ENCODE peak calls at places on chromosomes 13 and 19, in five cellular contexts. One of them, this sample, is unnamed.

GRCh38 chr13:102877285-102877684 is 31.5 kb downstream of the ERCC5 start:
- DNase-seq in MM.1S: no peak
- DNase-seq in HepG2: peak
- DNase-seq in mammary epithelial cell: peak
- DNase-seq in PC-9: no peak
- DNase-seq in this sample: no peak

GRCh38 chr13:41675306-41675705 is 218.0 kb downstream of the RGCC start:
- DNase-seq in MM.1S: no peak
- DNase-seq in HepG2: no peak
- DNase-seq in mammary epithelial cell: no peak
- DNase-seq in PC-9: no peak
- DNase-seq in this sample: no peak

GRCh38 chr13:111486801-111487200 is 166.4 kb downstream of the TEX29 start:
- DNase-seq in MM.1S: no peak
- DNase-seq in HepG2: no peak
- DNase-seq in mammary epithelial cell: no peak
- DNase-seq in PC-9: no peak
- DNase-seq in this sample: no peak

GRCh38 chr13:110363009-110363408 is 55.9 kb downstream of the COL4A2 start:
- DNase-seq in MM.1S: no peak
- DNase-seq in HepG2: no peak
- DNase-seq in mammary epithelial cell: no peak
- DNase-seq in PC-9: no peak
- DNase-seq in this sample: no peak

GRCh38 chr19:55251296-55252081 is 7.3 kb downstream of the PPP6R1 start:
- DNase-seq in MM.1S: no peak
- DNase-seq in HepG2: no peak
- DNase-seq in mammary epithelial cell: no peak
- DNase-seq in PC-9: peak
- DNase-seq in this sample: no peak

GRCh38 chr19:23377276-23377675 is 18.0 kb downstream of the ZNF91 start:
- DNase-seq in MM.1S: no peak
- DNase-seq in HepG2: no peak
- DNase-seq in mammary epithelial cell: no peak
- DNase-seq in PC-9: no peak
- DNase-seq in this sample: no peak

GRCh38 chr19:5547881-5548280 is 19.9 kb downstream of the TINCR start:
- DNase-seq in MM.1S: peak
- DNase-seq in HepG2: peak
- DNase-seq in mammary epithelial cell: peak
- DNase-seq in PC-9: peak
- DNase-seq in this sample: no peak

GRCh38 chr19:49188626-49189200 is 31.1 kb downstream of the TRPM4 start:
- DNase-seq in MM.1S: no peak
- DNase-seq in HepG2: no peak
- DNase-seq in mammary epithelial cell: no peak
- DNase-seq in PC-9: peak
- DNase-seq in this sample: no peak

GRCh38 chr19:50569023-50569697 is 925 bp upstream of the LRRC4B start:
- DNase-seq in MM.1S: no peak
- DNase-seq in HepG2: no peak
- DNase-seq in mammary epithelial cell: no peak
- DNase-seq in PC-9: no peak
- DNase-seq in this sample: no peak

GRCh38 chr13:47826481-47826880 is 174.6 kb downstream of the SUCLA2 start:
- DNase-seq in MM.1S: no peak
- DNase-seq in HepG2: no peak
- DNase-seq in mammary epithelial cell: no peak
- DNase-seq in PC-9: no peak
- DNase-seq in this sample: no peak

GRCh38 chr19:53912653-53913052 is 3.6 kb downstream of the CACNG7 start:
- DNase-seq in MM.1S: no peak
- DNase-seq in HepG2: no peak
- DNase-seq in mammary epithelial cell: no peak
- DNase-seq in PC-9: no peak
- DNase-seq in this sample: no peak

GRCh38 chr19:378706-379105 is 30.2 kb downstream of the C2CD4C start:
- DNase-seq in MM.1S: no peak
- DNase-seq in HepG2: no peak
- DNase-seq in mammary epithelial cell: no peak
- DNase-seq in PC-9: no peak
- DNase-seq in this sample: no peak

GRCh38 chr19:49951806-49952474 is 9.0 kb downstream of the SIGLEC11 start:
- DNase-seq in MM.1S: no peak
- DNase-seq in HepG2: no peak
- DNase-seq in mammary epithelial cell: no peak
- DNase-seq in PC-9: no peak
- DNase-seq in this sample: no peak

GRCh38 chr13:27022571-27023311 is 148.9 kb downstream of the USP12 start:
- DNase-seq in MM.1S: no peak
- DNase-seq in HepG2: peak
- DNase-seq in mammary epithelial cell: peak
- DNase-seq in PC-9: peak
- DNase-seq in this sample: no peak

GRCh38 chr13:37138169-37138568 is 32.7 kb upstream of the CSNK1A1L start:
- DNase-seq in MM.1S: no peak
- DNase-seq in HepG2: peak
- DNase-seq in mammary epithelial cell: peak
- DNase-seq in PC-9: no peak
- DNase-seq in this sample: no peak

GRCh38 chr19:57583104-57583520 is 833 bp upstream of the ZIK1 start:
- DNase-seq in MM.1S: no peak
- DNase-seq in HepG2: no peak
- DNase-seq in mammary epithelial cell: no peak
- DNase-seq in PC-9: no peak
- DNase-seq in this sample: no peak

GRCh38 chr13:25067054-25067453 is 28.9 kb upstream of the PABPC3 start:
- DNase-seq in MM.1S: no peak
- DNase-seq in HepG2: no peak
- DNase-seq in mammary epithelial cell: no peak
- DNase-seq in PC-9: no peak
- DNase-seq in this sample: no peak

GRCh38 chr19:8561071-8561764 is 16.0 kb downstream of the MYO1F start:
- DNase-seq in MM.1S: no peak
- DNase-seq in HepG2: no peak
- DNase-seq in mammary epithelial cell: no peak
- DNase-seq in PC-9: no peak
- DNase-seq in this sample: no peak

GRCh38 chr13:100734194-100734720 is 59.7 kb upstream of the TMTC4 start:
- DNase-seq in MM.1S: no peak
- DNase-seq in HepG2: peak
- DNase-seq in mammary epithelial cell: no peak
- DNase-seq in PC-9: peak
- DNase-seq in this sample: no peak

GRCh38 chr19:13952154-13953020 is at the start of gene DCAF15:
- DNase-seq in MM.1S: peak
- DNase-seq in HepG2: peak
- DNase-seq in mammary epithelial cell: peak
- DNase-seq in PC-9: peak
- DNase-seq in this sample: peak

GRCh38 chr13:97339989-97340361 is 94.0 kb upstream of the RAP2A start:
- DNase-seq in MM.1S: no peak
- DNase-seq in HepG2: no peak
- DNase-seq in mammary epithelial cell: no peak
- DNase-seq in PC-9: no peak
- DNase-seq in this sample: no peak

GRCh38 chr13:97337985-97338384 is 96.0 kb upstream of the RAP2A start:
- DNase-seq in MM.1S: no peak
- DNase-seq in HepG2: no peak
- DNase-seq in mammary epithelial cell: no peak
- DNase-seq in PC-9: no peak
- DNase-seq in this sample: no peak

GRCh38 chr13:97338571-97338970 is 95.4 kb upstream of the RAP2A start:
- DNase-seq in MM.1S: no peak
- DNase-seq in HepG2: no peak
- DNase-seq in mammary epithelial cell: no peak
- DNase-seq in PC-9: no peak
- DNase-seq in this sample: no peak

GRCh38 chr13:97340399-97340798 is 93.6 kb upstream of the RAP2A start:
- DNase-seq in MM.1S: no peak
- DNase-seq in HepG2: no peak
- DNase-seq in mammary epithelial cell: no peak
- DNase-seq in PC-9: no peak
- DNase-seq in this sample: no peak

GRCh38 chr13:97339019-97339988 is 94.7 kb upstream of the RAP2A start:
- DNase-seq in MM.1S: no peak
- DNase-seq in HepG2: no peak
- DNase-seq in mammary epithelial cell: peak
- DNase-seq in PC-9: no peak
- DNase-seq in this sample: no peak
- H3K27ac ChIP-seq in MM.1S: no peak
- H3K27ac ChIP-seq in HepG2: no peak
- H3K27ac ChIP-seq in mammary epithelial cell: no peak
- H3K27ac ChIP-seq in PC-9: no peak
- H3K27ac ChIP-seq in this sample: no peak

GRCh38 chr19:15538774-15539173 is 30.4 kb downstream of the CYP4F22 start:
- DNase-seq in MM.1S: peak
- DNase-seq in HepG2: no peak
- DNase-seq in mammary epithelial cell: no peak
- DNase-seq in PC-9: no peak
- DNase-seq in this sample: no peak
- TF ChIP-seq EZH2 in MM.1S: no peak
- TF ChIP-seq EZH2 in HepG2: no peak
- TF ChIP-seq EZH2 in mammary epithelial cell: no peak
- TF ChIP-seq EZH2 in PC-9: no peak
- TF ChIP-seq EZH2 in this sample: no peak

DNA sequence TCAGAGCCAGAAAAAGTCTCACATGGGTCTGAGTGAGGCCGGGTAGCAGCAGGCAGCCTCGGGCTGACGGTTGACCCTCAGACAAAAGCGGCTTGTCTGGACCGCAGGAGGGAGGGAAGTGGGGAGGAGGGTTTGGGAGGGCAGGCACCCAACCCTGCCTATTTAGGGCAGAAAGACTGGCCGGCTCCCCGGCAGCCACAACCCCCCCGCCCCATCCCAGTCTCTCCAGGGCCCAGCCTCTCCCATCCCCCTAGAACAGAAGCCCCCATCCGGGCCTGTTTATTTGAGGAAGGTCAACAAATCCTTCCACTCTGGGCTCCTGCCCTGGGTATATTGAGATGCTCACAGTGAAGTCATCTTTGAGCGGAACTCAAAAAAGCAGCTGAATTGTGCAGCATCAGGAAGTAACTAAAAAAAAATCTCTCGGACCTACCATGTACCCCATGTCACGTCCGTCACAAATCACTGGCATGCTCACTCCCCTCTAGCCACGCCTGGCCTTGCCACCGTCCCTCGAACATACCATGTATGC is 6.3 kb downstream of the DACT3 start:
- DNase-seq in MM.1S: no peak
- DNase-seq in HepG2: peak
- DNase-seq in mammary epithelial cell: no peak
- DNase-seq in PC-9: no peak
- DNase-seq in this sample: no peak
- H3K27ac ChIP-seq in MM.1S: no peak
- H3K27ac ChIP-seq in HepG2: no peak
- H3K27ac ChIP-seq in mammary epithelial cell: no peak
- H3K27ac ChIP-seq in PC-9: no peak
- H3K27ac ChIP-seq in this sample: no peak

GRCh38 chr13:80716610-80717081 is 375.7 kb upstream of the SPRY2 start:
- DNase-seq in MM.1S: no peak
- DNase-seq in HepG2: no peak
- DNase-seq in mammary epithelial cell: no peak
- DNase-seq in PC-9: no peak
- DNase-seq in this sample: no peak
- TF ChIP-seq EZH2 in MM.1S: no peak
- TF ChIP-seq EZH2 in HepG2: no peak
- TF ChIP-seq EZH2 in mammary epithelial cell: no peak
- TF ChIP-seq EZH2 in PC-9: no peak
- TF ChIP-seq EZH2 in this sample: no peak

DNA sequence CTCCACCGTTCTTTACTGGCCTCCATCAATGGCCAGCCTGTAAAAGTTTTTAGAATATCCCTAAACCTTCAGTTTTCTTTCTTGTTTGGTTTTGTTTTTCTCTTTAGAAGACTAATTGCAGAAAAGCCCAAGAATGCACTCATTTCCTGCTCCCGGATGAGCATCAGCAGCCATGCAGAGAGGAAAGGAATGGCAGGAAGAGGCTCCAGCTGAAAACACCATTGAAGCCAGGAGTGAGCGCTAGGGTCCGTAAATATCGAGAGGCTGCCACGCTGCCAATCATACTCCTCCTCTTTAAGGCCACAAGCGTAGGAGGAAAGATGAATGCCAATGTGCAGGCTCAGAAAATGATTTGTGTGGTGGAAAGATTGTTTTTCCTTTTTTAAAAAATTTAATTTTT is 57.4 kb upstream of the UBE2L5 start:
- DNase-seq in MM.1S: no peak
- DNase-seq in HepG2: no peak
- DNase-seq in mammary epithelial cell: no peak
- DNase-seq in PC-9: no peak
- DNase-seq in this sample: no peak
- H3K27ac ChIP-seq in MM.1S: no peak
- H3K27ac ChIP-seq in HepG2: no peak
- H3K27ac ChIP-seq in mammary epithelial cell: no peak
- H3K27ac ChIP-seq in PC-9: no peak
- H3K27ac ChIP-seq in this sample: peak

GRCh38 chr19:39307822-39308530 is 11.8 kb downstream of the IFNL1 start:
- DNase-seq in MM.1S: no peak
- DNase-seq in HepG2: no peak
- DNase-seq in mammary epithelial cell: no peak
- DNase-seq in PC-9: no peak
- DNase-seq in this sample: no peak
- TF ChIP-seq EZH2 in MM.1S: no peak
- TF ChIP-seq EZH2 in HepG2: no peak
- TF ChIP-seq EZH2 in mammary epithelial cell: no peak
- TF ChIP-seq EZH2 in PC-9: no peak
- TF ChIP-seq EZH2 in this sample: no peak

DNA sequence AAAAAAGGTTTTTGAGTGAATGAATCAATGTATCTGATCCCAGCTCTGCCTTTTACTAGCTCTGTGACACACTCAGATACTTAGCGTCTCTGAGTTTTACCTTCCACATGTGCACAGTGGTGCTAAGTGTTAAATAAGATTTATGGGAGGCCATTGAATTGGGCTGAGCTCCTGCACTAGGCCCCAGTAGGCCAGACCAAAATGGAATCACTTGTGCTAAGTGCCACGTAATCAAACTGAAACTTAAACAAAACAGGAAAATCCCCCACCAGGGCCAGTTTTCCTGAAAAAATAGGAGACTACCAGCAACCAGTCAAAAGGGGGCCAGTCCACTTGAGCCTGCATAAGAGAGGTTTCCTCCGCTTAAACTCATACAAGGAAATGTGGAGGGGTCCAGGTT is 40.9 kb downstream of the GJA3 start:
- DNase-seq in MM.1S: no peak
- DNase-seq in HepG2: no peak
- DNase-seq in mammary epithelial cell: no peak
- DNase-seq in PC-9: no peak
- DNase-seq in this sample: no peak
- H3K27ac ChIP-seq in MM.1S: peak
- H3K27ac ChIP-seq in HepG2: peak
- H3K27ac ChIP-seq in mammary epithelial cell: no peak
- H3K27ac ChIP-seq in PC-9: peak
- H3K27ac ChIP-seq in this sample: no peak